ENCODE peak calls at places on chromosomes 2 and 18, in ten cellular contexts. B is heart left ventricle, P is brain microvascular endothelial cell, J is gastrocnemius medialis, K is mucosa of descending colon, H is heart right ventricle, F is neural progenitor cell, Q is A549, N is Peyer's patch, L is endodermal cell. U is an unnamed sample.
A peak's percentile ranks its signal among the peaks of the same experiment; 100 is the strongest.

GRCh38 chr2:43406643-43407042 is 180.2 kb upstream of the ZFP36L2 start:
- DNase-seq in B (no peak), P (no peak), J (no peak), K (no peak), H (no peak), F (no peak), Q (no peak), N (no peak), L (no peak), U (no peak)

GRCh38 chr2:237075749-237076599 is 9.7 kb upstream of the COPS8 start:
- DNase-seq in B (no peak), P (no peak), J (no peak), K (no peak), H (no peak), F (no peak), Q (no peak), N (no peak), L (peak; percentile 38), U (no peak)

GRCh38 chr2:224520064-224520463 is 65.1 kb downstream of the CUL3 start:
- DNase-seq in B (no peak), P (peak; percentile 54), J (no peak), K (no peak), H (no peak), F (no peak), Q (peak; percentile 17), N (peak; percentile 56), L (no peak), U (peak; percentile 54)

GRCh38 chr18:48467231-48467630 is 58.0 kb upstream of the ZBTB7C start:
- DNase-seq in B (no peak), P (no peak), J (no peak), K (no peak), H (no peak), F (no peak), Q (no peak), N (no peak), L (no peak), U (no peak)

GRCh38 chr2:188596054-188596453 is 304.4 kb downstream of the GULP1 start:
- DNase-seq in B (no peak), P (no peak), J (no peak), K (no peak), H (no peak), F (no peak), Q (peak; percentile 12), N (no peak), L (no peak), U (peak; percentile 17)

GRCh38 chr2:151718247-151718646 is 16.0 kb downstream of the NEB start:
- DNase-seq in B (no peak), P (no peak), J (no peak), K (no peak), H (no peak), F (no peak), Q (no peak), N (no peak), L (no peak), U (no peak)

GRCh38 chr2:85814802-85815550 is 61.2 kb downstream of the ATOH8 start:
- DNase-seq in B (no peak), P (no peak), J (no peak), K (no peak), H (no peak), F (no peak), Q (no peak), N (no peak), L (no peak), U (no peak)

GRCh38 chr2:178860551-178860950 is 53.3 kb upstream of the TTN start:
- DNase-seq in B (no peak), P (no peak), J (peak; percentile 84), K (no peak), H (peak; percentile 25), F (no peak), Q (peak; percentile 9), N (no peak), L (no peak), U (no peak)

GRCh38 chr18:76545433-76546281 is 50.6 kb upstream of the ZNF516 start:
- DNase-seq in B (no peak), P (no peak), J (no peak), K (no peak), H (no peak), F (peak; percentile 33), Q (no peak), N (no peak), L (no peak), U (no peak)

GRCh38 chr2:240127911-240128607 is 8.0 kb downstream of the COPS9 start:
- DNase-seq in B (no peak), P (no peak), J (no peak), K (no peak), H (no peak), F (no peak), Q (no peak), N (peak; percentile 34), L (no peak), U (no peak)

GRCh38 chr2:226837787-226838603 is 2.1 kb downstream of the RHBDD1 start:
- DNase-seq in B (no peak), P (no peak), J (no peak), K (no peak), H (no peak), F (no peak), Q (no peak), N (no peak), L (no peak), U (no peak)

GRCh38 chr18:50377061-50377798 is 2.4 kb downstream of the SKA1 start:
- DNase-seq in B (no peak), P (no peak), J (no peak), K (no peak), H (no peak), F (no peak), Q (no peak), N (no peak), L (no peak), U (peak; percentile 23)

GRCh38 chr18:50374170-50374752 is 585 bp upstream of the SKA1 start:
- DNase-seq in B (no peak), P (no peak), J (no peak), K (no peak), H (no peak), F (no peak), Q (no peak), N (no peak), L (no peak), U (no peak)

GRCh38 chr18:50374753-50375391 is at the start of gene SKA1:
- DNase-seq in B (peak; percentile 97), P (peak; percentile 85), J (peak; percentile 85), K (peak; percentile 96), H (peak; percentile 94), F (peak; percentile 97), Q (peak; percentile 90), N (peak; percentile 95), L (peak; percentile 99), U (peak; percentile 91)

GRCh38 chr18:50372743-50373142 is 2.1 kb upstream of the SKA1 start:
- DNase-seq in B (no peak), P (no peak), J (no peak), K (no peak), H (no peak), F (no peak), Q (no peak), N (no peak), L (no peak), U (no peak)

GRCh38 chr18:50373531-50373930 is 1.3 kb upstream of the SKA1 start:
- DNase-seq in B (no peak), P (no peak), J (no peak), K (no peak), H (no peak), F (no peak), Q (no peak), N (no peak), L (peak; percentile 67), U (no peak)
- H3K4me3 ChIP-seq in B (no peak overlapping the region), P (no peak overlapping the region), J (no peak overlapping the region), K (no peak overlapping the region), H (no peak overlapping the region), F (no peak overlapping the region), Q (no peak overlapping the region), N (no peak overlapping the region), L (peak overlapping the region; percentile 92), U (no peak overlapping the region)

GRCh38 chr18:46393230-46393629 is 263.8 kb downstream of the LOXHD1 start:
- DNase-seq in B (no peak), P (no peak), J (no peak), K (no peak), H (no peak), F (peak; percentile 66), Q (no peak), N (no peak), L (peak; percentile 93), U (no peak)
- TF ChIP-seq CTCF in B (no peak), P (peak; percentile 23), J (no peak), K (no peak), H (no peak), F (peak; percentile 64), Q (no peak), N (no peak), L (peak; percentile 84), U (no peak)

GRCh38 chr2:218285604-218286003 is 6.7 kb downstream of the TMBIM1 start:
- DNase-seq in B (peak; percentile 75), P (no peak), J (peak; percentile 92), K (no peak), H (peak; percentile 69), F (no peak), Q (no peak), N (no peak), L (no peak), U (peak; percentile 76)
- H3K4me3 ChIP-seq in B (peak overlapping the region; percentile 44), P (no peak overlapping the region), J (peak overlapping the region; percentile 70), K (no peak overlapping the region), H (peak overlapping the region; percentile 59), F (no peak overlapping the region), Q (no peak overlapping the region), N (peak overlapping the region; percentile 95), L (no peak overlapping the region), U (peak overlapping the region; percentile 71)

GRCh38 chr2:26316845-26317244 is 29.1 kb upstream of the SELENOI start:
- DNase-seq in B (no peak), P (no peak), J (no peak), K (no peak), H (no peak), F (no peak), Q (no peak), N (no peak), L (no peak), U (no peak)

GRCh38 chr2:26313446-26313845 is 32.5 kb upstream of the SELENOI start:
- DNase-seq in B (no peak), P (no peak), J (no peak), K (no peak), H (no peak), F (no peak), Q (no peak), N (no peak), L (no peak), U (no peak)

GRCh38 chr2:26317377-26318105 is 28.4 kb upstream of the SELENOI start:
- DNase-seq in B (no peak), P (no peak), J (no peak), K (no peak), H (no peak), F (no peak), Q (no peak), N (no peak), L (no peak), U (no peak)

GRCh38 chr2:26314243-26314642 is 31.7 kb upstream of the SELENOI start:
- DNase-seq in B (no peak), P (no peak), J (no peak), K (no peak), H (no peak), F (peak; percentile 48), Q (no peak), N (no peak), L (peak; percentile 83), U (no peak)

DNA sequence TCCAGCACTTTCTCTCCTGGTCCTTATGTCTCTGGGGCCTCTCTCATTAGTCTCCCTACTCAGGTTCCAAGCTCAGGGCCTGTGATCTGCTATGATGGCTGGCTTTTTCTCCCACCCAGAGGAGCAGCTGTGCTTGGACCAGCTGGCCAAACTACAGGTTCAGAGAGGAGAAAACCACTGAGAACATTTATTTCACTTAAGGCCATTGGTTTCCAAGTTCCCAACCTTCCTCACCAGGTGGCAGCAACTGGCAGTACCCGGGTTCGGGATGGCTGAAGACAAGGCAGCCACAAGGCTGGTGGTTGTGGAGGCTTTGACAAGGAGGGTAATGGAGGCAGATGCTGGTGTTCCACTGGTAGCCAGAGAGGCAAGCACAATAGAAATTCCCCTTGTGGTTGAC is 29.9 kb upstream of the SELENOI start:
- DNase-seq in B (no peak), P (no peak), J (no peak), K (no peak), H (no peak), F (peak; percentile 45), Q (peak; percentile 64), N (no peak), L (peak; percentile 69), U (no peak)
- TF ChIP-seq CTCF in B (no peak), P (peak; percentile 54), J (no peak), K (no peak), H (no peak), F (peak; percentile 39), Q (peak; percentile 44), N (no peak), L (peak; percentile 63), U (peak; percentile 9)